ENCODE peak calls at places on chromosomes 6 and 20, in six cellular contexts. L, F, J, D, O and I are unnamed samples.

GRCh38 chr6:136318676-136319075 is 29.0 kb upstream of the BCLAF1 start:
- DNase-seq in L (no peak), F (no peak), J (no peak), D (no peak), O (no peak), I (no peak)

GRCh38 chr20:36861875-36862801 is 13.8 kb upstream of the TLDC2 start:
- DNase-seq in L (no peak), F (no peak), J (no peak), D (no peak), O (peak), I (no peak)

GRCh38 chr20:63402860-63403220 is 41.7 kb upstream of the CHRNA4 start:
- DNase-seq in L (no peak), F (no peak), J (no peak), D (no peak), O (no peak), I (no peak)

GRCh38 chr6:101597711-101598110 is 204.2 kb downstream of the GRIK2 start:
- DNase-seq in L (no peak), F (no peak), J (no peak), D (no peak), O (peak), I (no peak)

GRCh38 chr6:111866857-111867256 is 6.4 kb downstream of the FYN start:
- DNase-seq in L (no peak), F (no peak), J (no peak), D (no peak), O (no peak), I (no peak)

GRCh38 chr6:112183271-112183671 is 71.1 kb downstream of the LAMA4 start:
- DNase-seq in L (no peak), F (no peak), J (no peak), D (no peak), O (no peak), I (no peak)

GRCh38 chr20:19649041-19649440 is 109.0 kb upstream of the RIN2 start:
- DNase-seq in L (no peak), F (no peak), J (no peak), D (no peak), O (peak), I (no peak)

GRCh38 chr6:111845441-111845871 is 27.8 kb downstream of the FYN start:
- DNase-seq in L (no peak), F (peak), J (peak), D (no peak), O (no peak), I (no peak)

GRCh38 chr6:130517444-130517931 is 151.7 kb downstream of the TMEM200A start:
- DNase-seq in L (peak), F (peak), J (peak), D (peak), O (peak), I (no peak)

GRCh38 chr6:13766201-13766634 is 48.1 kb downstream of the MCUR1 start:
- DNase-seq in L (no peak), F (no peak), J (no peak), D (no peak), O (no peak), I (no peak)